ENCODE peak calls at places on chromosomes 12 and 14, in nine cellular contexts. B is AG04449, O is brain microvascular endothelial cell, P is body of pancreas, M is choroid plexus epithelial cell, F is PC-3, L is epithelial cell of esophagus, Q is tibial nerve, Z is HepG2. H is an unnamed sample.

GRCh38 chr12:47207005-47207717 is 127.4 kb upstream of the AMIGO2 start:
- DNase-seq in B (no peak), O (no peak), P (peak), M (no peak), F (no peak), L (no peak), Q (no peak), Z (no peak), H (no peak)

GRCh38 chr12:92927055-92927435 is 2.0 kb downstream of the EEA1 start:
- DNase-seq in B (no peak), O (peak), P (peak), M (peak), F (peak), L (peak), Q (peak), Z (peak), H (no peak)

GRCh38 chr14:64828096-64828495 is 51.6 kb downstream of the SPTB start:
- DNase-seq in B (no peak), O (no peak), P (no peak), M (no peak), F (no peak), L (no peak), Q (no peak), Z (no peak), H (no peak)

GRCh38 chr12:122793685-122794106 is 19.3 kb downstream of the CCDC62 start:
- DNase-seq in B (no peak), O (peak), P (peak), M (peak), F (peak), L (peak), Q (peak), Z (peak), H (no peak)

GRCh38 chr12:21151184-21151583 is 20.2 kb downstream of the SLCO1B1 start:
- DNase-seq in B (no peak), O (no peak), P (no peak), M (no peak), F (no peak), L (no peak), Q (no peak), Z (no peak), H (no peak)

GRCh38 chr14:75519826-75520692 is 2.2 kb upstream of the BATF start:
- DNase-seq in B (no peak), O (no peak), P (no peak), M (peak), F (peak), L (peak), Q (no peak), Z (no peak), H (no peak)

GRCh38 chr12:47033081-47033480 is 46.3 kb upstream of the PCED1B start:
- DNase-seq in B (no peak), O (no peak), P (peak), M (peak), F (no peak), L (peak), Q (peak), Z (no peak), H (no peak)

GRCh38 chr12:112885204-112885603 is 21.6 kb upstream of the OAS1 start:
- DNase-seq in B (no peak), O (no peak), P (no peak), M (no peak), F (no peak), L (no peak), Q (no peak), Z (no peak), H (no peak)

GRCh38 chr14:88437659-88438058 is 52.2 kb downstream of the SPATA7 start:
- DNase-seq in B (no peak), O (no peak), P (no peak), M (peak), F (peak), L (peak), Q (no peak), Z (no peak), H (no peak)

GRCh38 chr14:63475761-63476160 is 67.4 kb downstream of the PPP2R5E start:
- DNase-seq in B (no peak), O (no peak), P (no peak), M (no peak), F (no peak), L (no peak), Q (no peak), Z (no peak), H (no peak)

GRCh38 chr14:75494898-75495297 is 27.4 kb upstream of the BATF start:
- DNase-seq in B (no peak), O (no peak), P (no peak), M (no peak), F (peak), L (no peak), Q (no peak), Z (no peak), H (no peak)

GRCh38 chr14:77337880-77338279 is 17.0 kb downstream of the GSTZ1 start:
- DNase-seq in B (no peak), O (no peak), P (no peak), M (no peak), F (no peak), L (no peak), Q (no peak), Z (no peak), H (no peak)

GRCh38 chr12:130847097-130847496 is 8.0 kb upstream of the STX2 start:
- DNase-seq in B (no peak), O (peak), P (no peak), M (peak), F (no peak), L (no peak), Q (no peak), Z (no peak), H (no peak)

GRCh38 chr12:77615331-77615730 is 215.4 kb upstream of the NAV3 start:
- DNase-seq in B (no peak), O (peak), P (no peak), M (peak), F (peak), L (peak), Q (no peak), Z (no peak), H (no peak)

GRCh38 chr14:104657563-104658324 is 31.7 kb upstream of the INF2 start:
- DNase-seq in B (no peak), O (no peak), P (peak), M (no peak), F (no peak), L (no peak), Q (no peak), Z (no peak), H (no peak)

GRCh38 chr14:95609398-95609990 is 74.6 kb downstream of the GLRX5 start:
- DNase-seq in B (no peak), O (peak), P (peak), M (peak), F (peak), L (peak), Q (no peak), Z (peak), H (no peak)

GRCh38 chr14:93729993-93730392 is 58.3 kb downstream of the PRIMA1 start:
- DNase-seq in B (no peak), O (no peak), P (no peak), M (no peak), F (peak), L (no peak), Q (no peak), Z (no peak), H (no peak)

GRCh38 chr12:47755655-47756562 is 2.8 kb downstream of the RAPGEF3 start:
- DNase-seq in B (no peak), O (no peak), P (no peak), M (no peak), F (no peak), L (no peak), Q (no peak), Z (no peak), H (no peak)

GRCh38 chr12:124709722-124710656 is 142.6 kb upstream of the NCOR2 start:
- DNase-seq in B (no peak), O (no peak), P (no peak), M (peak), F (no peak), L (no peak), Q (peak), Z (no peak), H (no peak)

GRCh38 chr12:14554281-14555008 is 13.2 kb downstream of the PLBD1 start:
- DNase-seq in B (no peak), O (peak), P (peak), M (no peak), F (peak), L (peak), Q (peak), Z (no peak), H (peak)

GRCh38 chr12:109295764-109296425 is 13.2 kb downstream of the FOXN4 start:
- DNase-seq in B (no peak), O (no peak), P (no peak), M (no peak), F (no peak), L (no peak), Q (no peak), Z (no peak), H (no peak)

GRCh38 chr12:6269986-6270385 is 40.5 kb upstream of the PLEKHG6 start:
- DNase-seq in B (no peak), O (no peak), P (no peak), M (no peak), F (no peak), L (no peak), Q (no peak), Z (no peak), H (no peak)

GRCh38 chr12:56591111-56591510 is 39.0 kb downstream of the BAZ2A start:
- DNase-seq in B (no peak), O (no peak), P (no peak), M (no peak), F (no peak), L (no peak), Q (no peak), Z (no peak), H (no peak)

GRCh38 chr12:40921563-40922163 is 229.4 kb downstream of the CNTN1 start:
- DNase-seq in B (no peak), O (no peak), P (no peak), M (peak), F (peak), L (peak), Q (no peak), Z (peak), H (no peak)

GRCh38 chr14:93044601-93045000 is 71.1 kb downstream of the ITPK1 start:
- DNase-seq in B (no peak), O (no peak), P (no peak), M (no peak), F (no peak), L (no peak), Q (no peak), Z (no peak), H (no peak)

GRCh38 chr12:7695159-7695930 is at the start of gene GDF3:
- DNase-seq in B (no peak), O (no peak), P (peak), M (peak), F (no peak), L (no peak), Q (peak), Z (no peak), H (no peak)

GRCh38 chr14:72513994-72514659 is 379.8 kb downstream of the DPF3 start:
- DNase-seq in B (peak), O (no peak), P (no peak), M (peak), F (peak), L (peak), Q (no peak), Z (peak), H (peak)

GRCh38 chr12:106139422-106140141 is 828 bp upstream of the NUAK1 start:
- DNase-seq in B (no peak), O (peak), P (peak), M (peak), F (peak), L (peak), Q (peak), Z (peak), H (peak)

GRCh38 chr12:55861396-55861795 is 18.7 kb upstream of the MMP19 start:
- DNase-seq in B (no peak), O (no peak), P (no peak), M (no peak), F (no peak), L (no peak), Q (no peak), Z (no peak), H (no peak)

GRCh38 chr14:54599932-54600331 is 33.0 kb downstream of the SAMD4A start:
- DNase-seq in B (no peak), O (no peak), P (no peak), M (no peak), F (peak), L (peak), Q (no peak), Z (no peak), H (no peak)

GRCh38 chr14:98259881-98260280 is 1012.1 kb downstream of the BCL11B start:
- DNase-seq in B (no peak), O (no peak), P (no peak), M (no peak), F (peak), L (peak), Q (no peak), Z (no peak), H (peak)

DNA sequence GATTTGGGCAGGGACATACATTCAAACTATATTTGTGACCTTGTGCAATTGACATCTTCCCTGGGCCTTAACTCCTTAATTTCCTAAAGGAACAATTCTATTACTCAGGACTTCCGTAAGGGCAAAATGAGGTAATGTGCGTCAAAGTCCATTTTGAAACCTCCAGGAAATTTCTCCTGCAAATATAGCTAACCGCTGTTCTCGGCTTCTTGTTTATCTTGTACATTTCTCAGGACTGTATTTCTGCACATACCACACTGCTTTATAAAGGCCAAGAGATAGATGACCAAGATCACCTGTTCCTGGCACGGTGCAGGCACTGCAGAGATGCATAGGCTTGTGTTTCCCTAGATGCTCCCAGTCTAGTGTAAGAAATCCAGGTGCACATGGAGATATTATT is 1009.4 kb downstream of the BCL11B start:
- DNase-seq in B (no peak), O (no peak), P (no peak), M (no peak), F (no peak), L (no peak), Q (no peak), Z (no peak), H (no peak)
- TF ChIP-seq CTCF in B (no peak), O (no peak), P (no peak), M (no peak), F (no peak), L (no peak), Q (no peak), Z (no peak), H (no peak)

GRCh38 chr14:32698831-32699230 is 239.8 kb upstream of the NPAS3 start:
- DNase-seq in B (no peak), O (no peak), P (no peak), M (no peak), F (peak), L (peak), Q (no peak), Z (no peak), H (no peak)

GRCh38 chr14:32703246-32703645 is 235.4 kb upstream of the NPAS3 start:
- DNase-seq in B (no peak), O (peak), P (no peak), M (peak), F (no peak), L (no peak), Q (peak), Z (no peak), H (peak)

GRCh38 chr14:32702571-32702970 is 236.1 kb upstream of the NPAS3 start:
- DNase-seq in B (no peak), O (peak), P (peak), M (no peak), F (no peak), L (peak), Q (peak), Z (no peak), H (no peak)

GRCh38 chr14:32701475-32701874 is 237.2 kb upstream of the NPAS3 start:
- DNase-seq in B (no peak), O (no peak), P (no peak), M (no peak), F (no peak), L (no peak), Q (no peak), Z (no peak), H (no peak)

GRCh38 chr14:32702088-32702487 is 236.6 kb upstream of the NPAS3 start:
- DNase-seq in B (no peak), O (no peak), P (no peak), M (no peak), F (no peak), L (no peak), Q (no peak), Z (no peak), H (no peak)
- H3K4me3 ChIP-seq in B (no peak), O (no peak), P (no peak), M (no peak), F (no peak), L (no peak), Q (no peak), Z (no peak), H (no peak)

DNA sequence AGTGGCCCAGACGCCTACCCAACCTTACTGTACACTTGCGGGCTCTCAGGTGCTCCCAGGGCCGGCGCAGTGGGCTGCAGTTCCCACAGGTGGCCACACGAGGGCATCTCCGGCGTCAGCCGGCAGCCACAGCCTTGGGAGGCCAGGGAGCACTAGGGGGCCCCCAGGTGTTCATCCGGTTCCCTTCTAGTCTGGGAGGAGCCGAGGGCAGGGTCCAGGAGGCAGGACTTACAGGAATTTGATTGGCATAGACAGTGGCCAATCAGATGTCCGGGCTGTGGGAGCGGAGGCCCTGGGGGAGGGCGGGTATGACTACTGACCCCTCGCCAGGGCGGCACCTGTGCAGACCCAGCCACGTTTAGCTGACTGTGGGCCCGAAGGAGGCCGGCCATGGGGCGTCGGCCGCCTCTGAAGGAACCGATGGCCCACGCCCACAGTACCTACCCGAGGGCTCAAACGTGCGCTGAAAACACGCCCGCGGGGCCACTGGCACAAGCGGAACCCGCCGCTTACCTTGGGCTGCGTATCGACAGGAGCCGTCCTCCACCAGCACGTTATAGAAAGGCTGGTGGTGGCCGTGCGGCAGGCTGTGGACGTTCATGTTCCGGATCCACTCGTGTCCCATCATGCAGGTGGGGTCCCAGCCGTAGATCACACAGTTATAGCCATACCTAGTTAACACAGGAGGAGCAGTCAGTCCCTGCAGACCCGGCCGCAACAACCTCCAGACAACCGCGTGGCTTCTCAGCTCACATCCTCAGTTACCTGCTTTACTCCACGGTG is 34.8 kb downstream of the FBXO21 start:
- DNase-seq in B (no peak), O (no peak), P (peak), M (peak), F (peak), L (peak), Q (no peak), Z (peak), H (no peak)
- TF ChIP-seq CTCF in B (peak), O (peak), P (peak), M (peak), F (peak), L (peak), Q (peak), Z (peak), H (peak)

GRCh38 chr12:26810330-26810729 is 22.7 kb downstream of the ITPR2 start:
- DNase-seq in B (peak), O (peak), P (peak), M (peak), F (no peak), L (peak), Q (no peak), Z (no peak), H (no peak)
- H3K4me3 ChIP-seq in B (no peak), O (no peak), P (no peak), M (peak), F (no peak), L (no peak), Q (no peak), Z (no peak), H (no peak)

GRCh38 chr12:39145175-39145999 is 240.0 kb upstream of the CPNE8 start:
- DNase-seq in B (no peak), O (no peak), P (peak), M (peak), F (peak), L (peak), Q (peak), Z (no peak), H (peak)
- TF ChIP-seq CTCF in B (peak), O (peak), P (peak), M (peak), F (peak), L (peak), Q (peak), Z (peak), H (peak)

GRCh38 chr14:100372357-100373048 is 49.4 kb downstream of the SLC25A47 start:
- DNase-seq in B (no peak), O (no peak), P (no peak), M (no peak), F (no peak), L (no peak), Q (no peak), Z (no peak), H (no peak)
- H3K4me3 ChIP-seq in B (peak), O (no peak), P (no peak), M (peak), F (no peak), L (no peak), Q (no peak), Z (no peak), H (no peak)

GRCh38 chr12:104155711-104156555 is 17.9 kb upstream of the NFYB start:
- DNase-seq in B (no peak), O (no peak), P (no peak), M (no peak), F (no peak), L (no peak), Q (no peak), Z (no peak), H (no peak)
- TF ChIP-seq CTCF in B (no peak), O (no peak), P (no peak), M (no peak), F (no peak), L (no peak), Q (no peak), Z (no peak), H (no peak)